ENCODE peak calls at places on chromosome 20, in four cellular contexts. V is psoas muscle; P is NCI-H345; F is stimulated activated CD4-positive, alpha-beta T cell treated with anti-CD3 and anti-CD28 coated beads, Interleukin-1b, Interleukin-23, amount 100 ng/mL, for 24 hours. G is an unnamed sample.

GRCh38 chr20:49785149-49785850 is 27.3 kb upstream of the SLC9A8 start:
- DNase-seq in V (no peak), P (no peak), F (no peak), G (no peak)

GRCh38 chr20:47063407-47063806 is 168.8 kb downstream of the EYA2 start:
- DNase-seq in V (no peak), P (no peak), F (no peak), G (no peak)

GRCh38 chr20:35004051-35004725 is 48.5 kb downstream of the MYH7B start:
- DNase-seq in V (peak), P (no peak), F (no peak), G (peak)

GRCh38 chr20:47330933-47331708 is 25.4 kb downstream of the ZMYND8 start:
- DNase-seq in V (no peak), P (no peak), F (no peak), G (no peak)

GRCh38 chr20:35267092-35267491 is 10.8 kb downstream of the MMP24OS start:
- DNase-seq in V (no peak), P (no peak), F (no peak), G (no peak)

GRCh38 chr20:53966774-53967398 is 103.5 kb downstream of the BCAS1 start:
- DNase-seq in V (no peak), P (no peak), F (no peak), G (no peak)

GRCh38 chr20:2341336-2341735 is 39.4 kb upstream of the TGM6 start:
- DNase-seq in V (no peak), P (no peak), F (no peak), G (no peak)

GRCh38 chr20:59159822-59160740 is 3.5 kb upstream of the ZNF831 start:
- DNase-seq in V (no peak), P (no peak), F (no peak), G (no peak)

GRCh38 chr20:32116079-32116521 is 6.6 kb downstream of the TM9SF4 start:
- DNase-seq in V (no peak), P (no peak), F (no peak), G (no peak)

GRCh38 chr20:46350201-46350985 is 42.1 kb upstream of the CDH22 start:
- DNase-seq in V (no peak), P (no peak), F (no peak), G (no peak)

GRCh38 chr20:5497556-5497955 is 180.8 kb upstream of the PROKR2 start:
- DNase-seq in V (no peak), P (no peak), F (no peak), G (no peak)

GRCh38 chr20:17969884-17970409 is 1.1 kb downstream of the MGME1 start:
- DNase-seq in V (peak), P (no peak), F (no peak), G (no peak)

GRCh38 chr20:63106108-63106764 is 99.5 kb upstream of the BHLHE23 start:
- DNase-seq in V (no peak), P (peak), F (no peak), G (peak)

GRCh38 chr20:8678098-8678776 is 390.6 kb upstream of the PLCB4 start:
- DNase-seq in V (no peak), P (no peak), F (no peak), G (no peak)

GRCh38 chr20:12098411-12098810 is 180.7 kb downstream of the BTBD3 start:
- DNase-seq in V (no peak), P (no peak), F (no peak), G (no peak)

GRCh38 chr20:19973920-19974620 is 43.1 kb upstream of the NAA20 start:
- DNase-seq in V (peak), P (no peak), F (no peak), G (no peak)

GRCh38 chr20:651713-652610 is 1.0 kb downstream of the SRXN1 start:
- DNase-seq in V (no peak), P (no peak), F (no peak), G (no peak)

GRCh38 chr20:55668659-55669058 is 336.7 kb downstream of the CBLN4 start:
- DNase-seq in V (no peak), P (no peak), F (no peak), G (no peak)

GRCh38 chr20:44572551-44573500 is 9.6 kb upstream of the PKIG start:
- DNase-seq in V (peak), P (no peak), F (no peak), G (no peak)

GRCh38 chr20:33132858-33133615 is 34.9 kb upstream of the BPIFA2 start:
- DNase-seq in V (no peak), P (no peak), F (no peak), G (no peak)

GRCh38 chr20:50794846-50795634 is at the start of gene BCAS4:
- DNase-seq in V (peak), P (peak), F (peak), G (peak)

GRCh38 chr20:20782221-20782620 is 69.8 kb upstream of the RALGAPA2 start:
- DNase-seq in V (no peak), P (no peak), F (no peak), G (peak)

GRCh38 chr20:34624628-34625027 is 52.3 kb downstream of the PIGU start:
- DNase-seq in V (no peak), P (peak), F (no peak), G (no peak)

G was measured in right lobe of liver.